ENCODE peak calls at places on chromosomes 12 and 14, in seven cellular contexts. One of them, this sample, is unnamed. For H3K27me3, H3K4me1 and H3K9me3, the result is how much of the 10 kb centered on the place peaks cover.

GRCh38 chr14:45212231-45212630 is 40.8 kb downstream of the MIS18BP1 start:
- DNase-seq in ovary: no peak
- DNase-seq in NT2/D1: no peak
- DNase-seq in HepG2: no peak
- DNase-seq in cardiac muscle cell: no peak
- DNase-seq in mammary epithelial cell: no peak
- DNase-seq in thyroid gland: no peak
- DNase-seq in this sample: no peak

GRCh38 chr14:21940887-21941855 is 267.6 kb upstream of the OR4E1 start:
- DNase-seq in ovary: no peak
- DNase-seq in NT2/D1: no peak
- DNase-seq in HepG2: peak
- DNase-seq in cardiac muscle cell: peak
- DNase-seq in mammary epithelial cell: peak
- DNase-seq in thyroid gland: peak
- DNase-seq in this sample: no peak

GRCh38 chr14:20031058-20031457 is 4.8 kb downstream of the OR4K13 start:
- DNase-seq in ovary: no peak
- DNase-seq in NT2/D1: no peak
- DNase-seq in HepG2: no peak
- DNase-seq in cardiac muscle cell: no peak
- DNase-seq in mammary epithelial cell: no peak
- DNase-seq in thyroid gland: no peak
- DNase-seq in this sample: no peak

GRCh38 chr12:98752726-98753125 is 107.6 kb downstream of the APAF1 start:
- DNase-seq in ovary: no peak
- DNase-seq in NT2/D1: no peak
- DNase-seq in HepG2: no peak
- DNase-seq in cardiac muscle cell: no peak
- DNase-seq in mammary epithelial cell: no peak
- DNase-seq in thyroid gland: no peak
- DNase-seq in this sample: no peak

GRCh38 chr12:76529226-76529918 is 30.2 kb downstream of the OSBPL8 start:
- DNase-seq in ovary: no peak
- DNase-seq in NT2/D1: no peak
- DNase-seq in HepG2: peak
- DNase-seq in cardiac muscle cell: no peak
- DNase-seq in mammary epithelial cell: peak
- DNase-seq in thyroid gland: no peak
- DNase-seq in this sample: no peak

GRCh38 chr12:67424784-67425183 is 155.6 kb downstream of the CAND1 start:
- DNase-seq in ovary: no peak
- DNase-seq in NT2/D1: no peak
- DNase-seq in HepG2: no peak
- DNase-seq in cardiac muscle cell: no peak
- DNase-seq in mammary epithelial cell: no peak
- DNase-seq in thyroid gland: no peak
- DNase-seq in this sample: no peak

GRCh38 chr12:44000309-44000952 is 164.6 kb downstream of the TMEM117 start:
- DNase-seq in ovary: no peak
- DNase-seq in NT2/D1: peak
- DNase-seq in HepG2: peak
- DNase-seq in cardiac muscle cell: peak
- DNase-seq in mammary epithelial cell: peak
- DNase-seq in thyroid gland: peak
- DNase-seq in this sample: no peak

GRCh38 chr14:90461425-90461824 is 64.6 kb downstream of the CALM1 start:
- DNase-seq in ovary: no peak
- DNase-seq in NT2/D1: no peak
- DNase-seq in HepG2: no peak
- DNase-seq in cardiac muscle cell: no peak
- DNase-seq in mammary epithelial cell: no peak
- DNase-seq in thyroid gland: no peak
- DNase-seq in this sample: no peak

GRCh38 chr12:19186722-19187661 is 57.5 kb downstream of the PLEKHA5 start:
- DNase-seq in ovary: no peak
- DNase-seq in NT2/D1: peak
- DNase-seq in HepG2: peak
- DNase-seq in cardiac muscle cell: peak
- DNase-seq in mammary epithelial cell: peak
- DNase-seq in thyroid gland: no peak
- DNase-seq in this sample: no peak

GRCh38 chr14:96792581-96792980 is 4.6 kb upstream of the VRK1 start:
- DNase-seq in ovary: no peak
- DNase-seq in NT2/D1: no peak
- DNase-seq in HepG2: no peak
- DNase-seq in cardiac muscle cell: no peak
- DNase-seq in mammary epithelial cell: no peak
- DNase-seq in thyroid gland: no peak
- DNase-seq in this sample: no peak

GRCh38 chr12:104480826-104481457 is 24.2 kb downstream of the CHST11 start:
- DNase-seq in ovary: no peak
- DNase-seq in NT2/D1: no peak
- DNase-seq in HepG2: no peak
- DNase-seq in cardiac muscle cell: no peak
- DNase-seq in mammary epithelial cell: peak
- DNase-seq in thyroid gland: no peak
- DNase-seq in this sample: peak

GRCh38 chr12:80033457-80033856 is 65.9 kb upstream of the OTOGL start:
- DNase-seq in ovary: no peak
- DNase-seq in NT2/D1: no peak
- DNase-seq in HepG2: no peak
- DNase-seq in cardiac muscle cell: no peak
- DNase-seq in mammary epithelial cell: peak
- DNase-seq in thyroid gland: no peak
- DNase-seq in this sample: no peak

GRCh38 chr12:52608826-52609630 is 7.8 kb upstream of the KRT72 start:
- DNase-seq in ovary: no peak
- DNase-seq in NT2/D1: no peak
- DNase-seq in HepG2: no peak
- DNase-seq in cardiac muscle cell: no peak
- DNase-seq in mammary epithelial cell: no peak
- DNase-seq in thyroid gland: no peak
- DNase-seq in this sample: no peak
- H3K27me3 ChIP-seq in ovary: under half
- H3K27me3 ChIP-seq in NT2/D1: under half
- H3K27me3 ChIP-seq in HepG2: under half
- H3K27me3 ChIP-seq in cardiac muscle cell: under half
- H3K27me3 ChIP-seq in mammary epithelial cell: under half
- H3K27me3 ChIP-seq in thyroid gland: under half
- H3K27me3 ChIP-seq in this sample: under half

GRCh38 chr12:61667676-61668075 is 592.5 kb upstream of the USP15 start:
- DNase-seq in ovary: no peak
- DNase-seq in NT2/D1: no peak
- DNase-seq in HepG2: no peak
- DNase-seq in cardiac muscle cell: no peak
- DNase-seq in mammary epithelial cell: no peak
- DNase-seq in thyroid gland: no peak
- DNase-seq in this sample: no peak
- H3K4me1 ChIP-seq in ovary: under half
- H3K4me1 ChIP-seq in NT2/D1: under half
- H3K4me1 ChIP-seq in HepG2: under half
- H3K4me1 ChIP-seq in cardiac muscle cell: under half
- H3K4me1 ChIP-seq in mammary epithelial cell: under half
- H3K4me1 ChIP-seq in thyroid gland: under half
- H3K4me1 ChIP-seq in this sample: under half

DNA sequence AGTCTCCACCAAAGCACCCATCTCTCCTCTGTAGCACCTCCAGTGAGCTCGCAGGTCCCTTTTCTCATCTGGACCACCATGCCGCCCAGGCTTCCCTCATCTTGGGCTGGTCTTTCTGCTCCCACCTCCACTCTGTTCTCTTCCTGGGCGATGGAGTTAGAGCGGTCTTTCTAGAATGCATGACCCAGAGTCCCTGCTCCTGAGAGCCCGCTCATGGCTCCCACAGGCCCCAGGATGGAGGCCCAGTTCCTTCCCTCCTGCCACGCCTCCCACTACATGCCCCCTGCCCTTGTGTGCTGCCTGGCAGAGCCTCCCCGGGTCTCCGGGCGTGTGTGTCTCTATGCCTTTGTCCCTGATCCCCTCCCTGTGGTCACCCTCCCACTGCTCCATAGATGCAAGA is 100.7 kb upstream of the RTL1 start:
- DNase-seq in ovary: no peak
- DNase-seq in NT2/D1: no peak
- DNase-seq in HepG2: no peak
- DNase-seq in cardiac muscle cell: no peak
- DNase-seq in mammary epithelial cell: no peak
- DNase-seq in thyroid gland: no peak
- DNase-seq in this sample: no peak
- H3K9me3 ChIP-seq in ovary: under half
- H3K9me3 ChIP-seq in NT2/D1: under half
- H3K9me3 ChIP-seq in HepG2: under half
- H3K9me3 ChIP-seq in cardiac muscle cell: under half
- H3K9me3 ChIP-seq in mammary epithelial cell: under half
- H3K9me3 ChIP-seq in thyroid gland: under half
- H3K9me3 ChIP-seq in this sample: under half

DNA sequence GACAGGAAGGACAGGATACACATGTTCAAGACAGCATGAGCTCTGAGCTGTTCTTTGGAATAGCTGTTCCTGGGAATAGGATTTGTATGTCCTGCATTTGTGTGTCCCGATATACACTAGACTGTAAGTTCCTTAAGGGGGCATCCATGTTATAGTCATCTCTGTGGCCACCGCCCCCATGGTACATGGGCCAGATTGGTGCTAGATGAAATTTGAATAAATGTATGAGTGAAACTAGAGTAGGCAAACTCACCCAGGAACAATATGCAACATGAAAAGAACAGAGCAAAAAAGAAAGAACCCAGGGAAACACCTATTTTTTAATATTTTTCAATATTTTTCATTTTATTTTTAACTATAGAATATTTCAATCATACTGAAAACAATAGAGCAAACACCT is 25.1 kb upstream of the KRT77 start:
- DNase-seq in ovary: no peak
- DNase-seq in NT2/D1: no peak
- DNase-seq in HepG2: no peak
- DNase-seq in cardiac muscle cell: no peak
- DNase-seq in mammary epithelial cell: no peak
- DNase-seq in thyroid gland: no peak
- DNase-seq in this sample: no peak
- H3K27me3 ChIP-seq in ovary: under half
- H3K27me3 ChIP-seq in NT2/D1: under half
- H3K27me3 ChIP-seq in HepG2: under half
- H3K27me3 ChIP-seq in cardiac muscle cell: under half
- H3K27me3 ChIP-seq in mammary epithelial cell: under half
- H3K27me3 ChIP-seq in thyroid gland: under half
- H3K27me3 ChIP-seq in this sample: under half